ENCODE peak calls at places on chromosomes 1 and 21, in eight cellular contexts. D is colonic mucosa, B is GM23338, G is AG04450, V is psoas muscle, F is cardiac fibroblast, L is WERI-Rb-1, Y is pancreas. T is an unnamed sample.

GRCh38 chr1:156813750-156814570 is 2.7 kb downstream of the SH2D2A start:
- DNase-seq in B (peak), F (peak), Y (peak), D (peak), L (peak), G (no peak), V (peak), T (peak)

GRCh38 chr1:121443131-121443530 is 258.4 kb downstream of the SRGAP2C start:
- DNase-seq in F (no peak), Y (no peak), B (no peak), D (no peak), V (no peak), G (no peak), L (peak), T (no peak)

GRCh38 chr21:15289896-15290841 is 225.4 kb upstream of the NRIP1 start:
- DNase-seq in Y (peak), F (no peak), V (peak), B (peak), G (no peak), L (no peak), D (peak), T (peak)

GRCh38 chr1:162065016-162065415 is 4.5 kb upstream of the NOS1AP start:
- DNase-seq in V (no peak), D (no peak), G (no peak), L (no peak), B (peak), F (no peak), Y (no peak), T (no peak)

GRCh38 chr1:27873671-27874384 is 1.5 kb downstream of the THEMIS2 start:
- DNase-seq in Y (no peak), F (no peak), L (no peak), B (no peak), D (no peak), G (no peak), V (peak), T (no peak)

GRCh38 chr21:42269382-42269781 is 45.8 kb downstream of the TFF3 start:
- DNase-seq in V (peak), D (no peak), G (no peak), F (no peak), B (no peak), Y (no peak), L (no peak), T (no peak)

GRCh38 chr1:147091801-147092200 is 80.5 kb downstream of the PRKAB2 start:
- DNase-seq in D (no peak), L (no peak), F (no peak), V (no peak), G (no peak), B (no peak), Y (no peak), T (no peak)

GRCh38 chr1:29505537-29506220 is 269.4 kb downstream of the PTPRU start:
- DNase-seq in V (no peak), D (peak), Y (no peak), L (no peak), F (no peak), G (no peak), B (no peak), T (no peak)

GRCh38 chr1:57927003-57927402 is 503.1 kb upstream of the DAB1 start:
- DNase-seq in V (no peak), L (no peak), G (no peak), D (no peak), B (no peak), Y (no peak), F (no peak), T (no peak)

GRCh38 chr1:244844155-244845121 is 9.0 kb downstream of the COX20 start:
- DNase-seq in V (no peak), D (no peak), G (no peak), L (no peak), F (no peak), Y (no peak), B (no peak), T (no peak)

GRCh38 chr1:244849189-244849866 is 13.9 kb downstream of the COX20 start:
- DNase-seq in G (no peak), B (no peak), Y (no peak), L (no peak), D (no peak), V (no peak), F (no peak), T (no peak)

GRCh38 chr1:244850099-244850852 is 14.1 kb downstream of the HNRNPU start:
- DNase-seq in G (no peak), D (no peak), B (no peak), Y (no peak), V (no peak), F (no peak), L (no peak), T (no peak)

GRCh38 chr1:244843148-244843978 is 7.9 kb downstream of the COX20 start:
- DNase-seq in L (no peak), D (no peak), Y (no peak), F (no peak), B (no peak), G (no peak), V (no peak), T (no peak)

DNA sequence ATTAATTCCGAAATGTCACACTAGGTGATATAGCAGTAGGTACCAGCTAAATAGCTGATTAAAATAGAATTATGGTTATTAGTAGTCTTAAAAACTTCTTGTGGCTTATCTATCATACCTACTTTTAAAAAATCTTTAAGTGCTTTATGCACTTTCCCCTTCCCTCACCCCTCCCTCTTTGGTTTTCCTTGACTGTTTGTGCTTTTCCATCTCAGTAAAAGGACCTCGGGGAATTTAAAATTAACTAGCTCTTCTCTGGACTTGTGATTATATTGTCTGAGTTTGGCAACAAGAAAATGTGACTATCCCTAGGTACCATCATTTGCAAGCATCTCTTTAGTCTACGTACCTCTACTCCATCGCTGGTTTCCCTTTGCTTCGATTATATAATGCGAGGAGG is 11.2 kb downstream of the COX20 start:
- DNase-seq in G (no peak), Y (no peak), B (no peak), V (no peak), F (no peak), L (no peak), D (no peak), T (no peak)
- H3K4me3 ChIP-seq in G (no peak), Y (no peak), B (no peak), V (no peak), F (no peak), L (no peak), D (no peak), T (no peak)

GRCh38 chr1:169112241-169112640 is 5.8 kb downstream of the ATP1B1 start:
- DNase-seq in B (no peak), G (no peak), V (peak), D (peak), L (no peak), Y (peak), F (peak), T (no peak)

GRCh38 chr1:169110265-169110664 is 3.8 kb downstream of the ATP1B1 start:
- DNase-seq in F (no peak), B (no peak), D (no peak), L (no peak), G (no peak), Y (no peak), V (no peak), T (no peak)

GRCh38 chr1:169111472-169111871 is 5.0 kb downstream of the ATP1B1 start:
- DNase-seq in D (no peak), B (no peak), G (no peak), V (no peak), Y (no peak), F (no peak), L (no peak), T (no peak)

GRCh38 chr1:169109561-169110134 is 3.2 kb downstream of the ATP1B1 start:
- DNase-seq in G (peak), F (peak), D (peak), L (no peak), Y (peak), V (no peak), B (peak), T (peak)

DNA sequence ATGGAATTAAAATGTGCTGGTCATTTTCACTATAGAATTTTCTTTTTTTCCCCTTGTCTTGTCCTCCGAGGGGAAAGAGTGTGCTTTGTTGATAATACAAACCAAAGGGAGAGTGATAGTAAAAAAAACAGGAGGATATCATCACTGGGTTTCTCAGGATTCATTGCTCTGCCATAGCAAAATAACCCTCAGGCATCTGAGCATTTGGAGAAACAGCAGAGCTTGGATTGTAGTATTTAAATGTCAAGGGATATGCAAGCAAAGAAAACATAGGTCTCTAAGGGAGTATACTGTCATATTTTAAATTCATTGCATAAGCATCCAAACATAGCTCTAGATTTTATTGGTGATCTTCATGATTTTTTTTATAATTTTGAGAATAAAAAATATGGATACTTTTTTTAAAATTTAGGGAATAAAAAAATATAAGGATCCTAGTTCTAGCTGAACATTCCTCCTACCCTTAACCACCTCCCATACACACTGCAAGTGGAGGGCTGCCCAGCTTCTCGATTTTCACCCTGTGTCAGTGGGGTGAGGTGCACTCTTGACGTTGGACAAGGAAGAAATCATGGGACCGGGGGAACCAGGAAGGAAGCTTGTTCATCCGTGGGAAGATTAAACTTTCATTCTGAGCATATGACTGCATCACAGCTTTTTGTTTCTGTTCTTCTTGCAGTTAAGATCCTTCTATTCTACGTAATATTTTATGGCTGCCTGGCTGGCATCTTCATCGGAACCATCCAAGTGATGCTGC is 4.4 kb downstream of the ATP1B1 start:
- DNase-seq in G (no peak), F (peak), Y (no peak), D (peak), L (no peak), V (no peak), B (no peak), T (no peak)
- H3K4me3 ChIP-seq in G (no peak), F (no peak), Y (peak), D (peak), L (no peak), V (peak), B (no peak), T (peak)

GRCh38 chr1:6210606-6211355 is 4.9 kb downstream of the RNF207 start:
- DNase-seq in G (no peak), D (no peak), L (no peak), F (no peak), B (no peak), Y (no peak), V (no peak), T (no peak)

GRCh38 chr1:6207075-6207885 is 1.4 kb downstream of the RNF207 start:
- DNase-seq in G (no peak), B (no peak), V (peak), F (no peak), Y (no peak), D (no peak), L (no peak), T (no peak)

GRCh38 chr1:6207921-6208320 is 2.0 kb downstream of the RNF207 start:
- DNase-seq in F (no peak), Y (no peak), B (no peak), L (peak), V (no peak), D (no peak), G (no peak), T (no peak)

GRCh38 chr1:6209661-6210605 is 4.0 kb downstream of the RNF207 start:
- DNase-seq in B (peak), L (peak), G (no peak), F (no peak), D (peak), Y (no peak), V (no peak), T (peak)

DNA sequence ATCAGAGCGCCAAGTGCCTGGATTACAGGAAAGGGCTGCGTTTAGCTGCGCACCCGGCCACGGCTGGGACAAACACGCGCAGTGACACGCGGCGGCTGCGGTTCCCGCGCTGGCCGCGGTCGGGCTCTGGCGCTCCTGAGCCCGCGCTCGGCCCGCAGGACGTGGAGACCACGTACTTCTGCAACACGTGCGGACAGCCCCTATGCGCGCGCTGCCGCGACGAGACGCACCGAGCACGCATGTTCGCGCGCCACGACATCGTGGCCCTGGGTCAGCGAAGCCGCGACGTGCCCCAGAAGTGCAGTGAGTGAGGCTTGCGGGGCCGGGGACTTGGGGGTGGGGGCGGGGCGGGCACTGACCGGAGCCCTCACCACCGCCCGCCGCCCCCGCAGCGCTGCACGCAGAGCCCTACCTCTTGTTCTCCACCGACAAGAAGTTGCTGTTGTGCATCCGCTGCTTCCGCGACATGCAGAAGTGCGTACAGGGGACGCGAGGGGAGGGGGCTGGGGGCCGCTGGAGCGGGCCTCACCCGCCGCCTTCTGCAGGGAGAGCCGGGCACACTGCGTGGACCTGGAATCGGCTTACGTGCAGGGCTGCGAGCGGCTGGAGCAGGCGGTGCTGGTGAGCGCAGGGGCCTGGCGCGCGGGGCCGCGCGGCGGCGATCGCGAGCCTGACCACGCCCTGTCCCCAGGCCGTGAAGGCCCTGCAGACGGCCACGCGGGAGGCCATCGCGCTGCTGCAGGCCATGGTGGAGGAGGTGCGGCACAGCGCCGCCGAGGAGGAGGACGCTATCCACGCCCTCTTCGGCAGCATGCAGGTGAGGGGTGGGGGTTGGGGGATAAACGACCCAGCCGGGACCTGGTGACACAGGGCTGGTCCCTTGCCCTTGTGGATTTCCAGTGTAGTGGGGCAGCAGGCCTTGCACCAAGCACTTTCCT is 3.1 kb downstream of the RNF207 start:
- DNase-seq in L (peak), Y (peak), G (no peak), D (peak), F (peak), B (peak), V (peak), T (peak)
- H3K4me3 ChIP-seq in L (peak), Y (peak), G (peak), D (peak), F (peak), B (peak), V (peak), T (peak)

DNA sequence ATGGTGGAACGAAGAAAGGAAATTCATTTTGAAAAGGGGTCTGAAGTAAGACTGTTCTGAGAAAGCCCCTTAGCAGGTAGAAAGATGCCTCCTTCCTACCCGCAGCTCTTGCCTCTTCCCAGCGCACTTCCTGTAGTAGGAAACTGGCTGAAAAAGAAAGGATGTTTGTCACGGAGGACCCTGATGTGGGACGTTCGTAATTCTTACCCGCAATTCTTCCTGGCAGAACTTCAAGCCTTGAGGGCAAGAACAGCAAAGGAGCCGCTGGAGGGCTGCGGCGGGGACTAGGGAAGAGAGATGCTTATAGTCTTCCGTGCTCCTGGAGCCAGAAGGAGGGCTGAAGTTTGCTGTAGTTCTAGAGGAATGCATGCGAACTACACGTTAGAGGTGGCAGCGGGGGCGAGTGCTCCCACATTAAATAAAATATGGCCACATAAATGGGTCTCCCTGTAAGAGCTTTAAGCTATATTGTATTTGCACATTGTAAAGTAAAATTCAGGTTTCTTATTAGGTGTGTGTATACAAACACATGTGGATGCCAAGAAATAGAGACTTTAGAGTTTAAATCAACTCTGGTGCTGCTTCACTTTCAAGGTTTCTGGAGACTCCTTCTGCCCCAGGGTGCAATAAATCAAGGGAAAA is 6.4 kb downstream of the C1orf53 start:
- DNase-seq in L (no peak), F (no peak), B (peak), V (no peak), G (no peak), D (no peak), Y (no peak), T (no peak)
- H3K4me3 ChIP-seq in L (no peak), F (no peak), B (peak), V (no peak), G (peak), D (no peak), Y (no peak), T (no peak)

GRCh38 chr1:59013276-59013927 is 229.6 kb upstream of the JUN start:
- DNase-seq in D (peak), Y (peak), B (peak), L (no peak), G (no peak), F (peak), V (peak), T (no peak)
- H3K4me3 ChIP-seq in D (peak), Y (no peak), B (no peak), L (no peak), G (no peak), F (no peak), V (peak), T (no peak)

DNA sequence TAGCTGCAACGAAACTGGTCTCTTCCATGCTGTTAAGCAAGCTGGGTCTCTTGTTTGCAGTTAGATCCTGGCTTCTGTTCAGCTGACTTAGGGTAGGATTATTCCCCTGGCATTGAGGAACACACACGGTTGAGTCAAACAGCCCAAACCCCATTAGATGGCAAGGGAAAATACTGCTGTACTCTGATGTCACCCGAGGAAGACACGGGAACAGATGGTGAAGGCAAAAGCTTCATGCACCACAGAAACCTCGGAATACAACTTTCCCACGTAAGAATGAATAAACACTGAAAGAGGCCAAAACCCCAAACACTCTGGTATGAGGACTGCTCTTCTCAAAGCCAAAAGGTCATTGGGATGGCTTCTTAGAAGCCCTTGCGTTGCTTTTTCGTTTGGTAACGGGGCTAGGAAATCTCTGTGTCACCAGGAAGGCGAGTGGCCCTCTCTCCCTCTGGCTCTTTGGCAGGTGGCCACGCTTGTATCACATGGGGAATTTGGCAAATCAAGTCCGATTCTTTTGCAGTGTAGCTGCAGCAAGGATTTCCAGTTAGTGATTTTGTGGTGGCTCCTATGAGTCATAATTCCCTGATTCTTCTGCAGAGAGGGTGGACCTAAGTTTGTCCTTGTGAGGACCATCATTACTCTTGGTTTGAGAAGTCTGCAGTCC is 16.7 kb upstream of the LYST start:
- DNase-seq in D (peak), B (no peak), Y (peak), L (no peak), V (peak), F (peak), G (peak), T (peak)
- H3K4me3 ChIP-seq in D (no peak), B (no peak), Y (no peak), L (no peak), V (peak), F (no peak), G (peak), T (peak)

GRCh38 chr21:44558695-44559094 is at the start of gene KRTAP10-3:
- DNase-seq in D (no peak), V (no peak), Y (no peak), B (no peak), G (no peak), F (no peak), L (no peak), T (no peak)
- H3K4me3 ChIP-seq in D (no peak), V (no peak), Y (no peak), B (no peak), G (no peak), F (no peak), L (no peak), T (no peak)

T was measured in BE2C.